ENCODE peak calls at places on chromosomes 11 and 22, in four cellular contexts. Z is B cell, U is SIG-M5, H is cerebellar nuclear complex. G is an unnamed sample.

GRCh38 chr11:35347921-35348331 is 71.4 kb downstream of the SLC1A2 start:
- DNase-seq in Z (no peak), U (no peak), H (peak; percentile 78), G (no peak)

GRCh38 chr11:10390375-10390774 is 64.7 kb upstream of the AMPD3 start:
- DNase-seq in Z (no peak), U (no peak), H (no peak), G (no peak)

GRCh38 chr11:101797335-101797734 is 117.5 kb upstream of the CEP126 start:
- DNase-seq in Z (no peak), U (no peak), H (no peak), G (no peak)

GRCh38 chr11:103729653-103730052 is 306.8 kb upstream of the DDI1 start:
- DNase-seq in Z (no peak), U (no peak), H (no peak), G (no peak)

GRCh38 chr22:30572840-30573593 is 1.4 kb downstream of the GAL3ST1 start:
- DNase-seq in Z (no peak), U (no peak), H (no peak), G (no peak)

GRCh38 chr22:20244744-20245576 is 23.2 kb downstream of the RTN4R start:
- DNase-seq in Z (peak; percentile 64), U (no peak), H (no peak), G (no peak)

GRCh38 chr11:95299078-95299611 is 68.1 kb upstream of the SESN3 start:
- DNase-seq in Z (no peak), U (no peak), H (no peak), G (peak; percentile 59)

GRCh38 chr22:46742576-46743221 is 4.6 kb upstream of the CERK start:
- DNase-seq in Z (no peak), U (no peak), H (no peak), G (no peak)

GRCh38 chr22:43110927-43111623 is 525 bp downstream of the BIK start:
- DNase-seq in Z (peak; percentile 76), U (no peak), H (no peak), G (no peak)

GRCh38 chr11:67160872-67161783 is 42.1 kb downstream of the KDM2A start:
- DNase-seq in Z (no peak), U (no peak), H (no peak), G (no peak)

GRCh38 chr11:46392421-46393230 is 1.1 kb upstream of the CHRM4 start:
- DNase-seq in Z (peak; percentile 86), U (no peak), H (no peak), G (no peak)

GRCh38 chr11:72232260-72233055 is 7.9 kb downstream of the INPPL1 start:
- DNase-seq in Z (no peak), U (no peak), H (no peak), G (no peak)

GRCh38 chr22:23115369-23115768 is 26.4 kb downstream of the RSPH14 start:
- DNase-seq in Z (no peak), U (no peak), H (no peak), G (no peak)